ENCODE peak calls at places on chromosomes 16 and 17, in eight cellular contexts. T, C, V, X, Q, H, N and G are unnamed samples.

GRCh38 chr16:51922476-51922875 is 624.5 kb downstream of the TOX3 start:
- DNase-seq in T (no peak), C (no peak), V (no peak), X (peak; percentile 70), Q (no peak), H (no peak), N (no peak), G (peak; percentile 93)

GRCh38 chr17:31289790-31290189 is 7.2 kb downstream of the OMG start:
- DNase-seq in T (no peak), C (no peak), V (no peak), X (no peak), Q (no peak), H (peak; percentile 37), N (no peak), G (no peak)

GRCh38 chr17:79077587-79077986 is 3.0 kb downstream of the ENGASE start:
- DNase-seq in T (no peak), C (no peak), V (no peak), X (no peak), Q (no peak), H (no peak), N (no peak), G (no peak)

GRCh38 chr16:14955546-14956231 is 18.4 kb downstream of the NPIPA1 start:
- DNase-seq in T (no peak), C (no peak), V (no peak), X (no peak), Q (no peak), H (no peak), N (no peak), G (no peak)

GRCh38 chr16:17389392-17389791 is 81.4 kb downstream of the XYLT1 start:
- DNase-seq in T (no peak), C (no peak), V (no peak), X (peak; percentile 55), Q (no peak), H (peak; percentile 52), N (no peak), G (peak; percentile 32)

GRCh38 chr16:21301168-21301894 is 23.2 kb upstream of the CRYM start:
- DNase-seq in T (peak; percentile 91), C (peak; percentile 73), V (peak; percentile 70), X (peak; percentile 91), Q (peak; percentile 72), H (peak; percentile 74), N (peak; percentile 82), G (peak; percentile 75)

GRCh38 chr16:29916979-29917378 is 9.0 kb downstream of the KCTD13 start:
- DNase-seq in T (no peak), C (no peak), V (no peak), X (no peak), Q (no peak), H (no peak), N (no peak), G (no peak)

GRCh38 chr16:52552643-52553042 is 5.7 kb upstream of the TOX3 start:
- DNase-seq in T (no peak), C (no peak), V (no peak), X (no peak), Q (no peak), H (no peak), N (no peak), G (peak; percentile 90)

GRCh38 chr16:48608871-48609452 is 1.0 kb downstream of the N4BP1 start:
- DNase-seq in T (no peak), C (no peak), V (no peak), X (no peak), Q (peak; percentile 21), H (no peak), N (no peak), G (no peak)

GRCh38 chr16:54772400-54772799 is 158.3 kb upstream of the IRX5 start:
- DNase-seq in T (no peak), C (no peak), V (no peak), X (no peak), Q (no peak), H (no peak), N (no peak), G (no peak)

GRCh38 chr17:72576289-72576759 is 455.5 kb downstream of the SOX9 start:
- DNase-seq in T (no peak), C (no peak), V (no peak), X (no peak), Q (no peak), H (no peak), N (no peak), G (no peak)

GRCh38 chr17:38544175-38544838 is 61.4 kb downstream of the SRCIN1 start:
- DNase-seq in T (no peak), C (no peak), V (no peak), X (no peak), Q (no peak), H (no peak), N (no peak), G (no peak)
- TF ChIP-seq CTCF in T (no peak), C (no peak), V (no peak), X (no peak), Q (no peak), H (no peak), N (no peak), G (no peak)

GRCh38 chr16:87631067-87631466 is 28.8 kb downstream of the JPH3 start:
- DNase-seq in T (no peak), C (no peak), V (no peak), X (no peak), Q (no peak), H (no peak), N (no peak), G (no peak)
- TF ChIP-seq CTCF in T (no peak), C (no peak), V (no peak), X (no peak), Q (no peak), H (no peak), N (no peak), G (no peak)

DNA sequence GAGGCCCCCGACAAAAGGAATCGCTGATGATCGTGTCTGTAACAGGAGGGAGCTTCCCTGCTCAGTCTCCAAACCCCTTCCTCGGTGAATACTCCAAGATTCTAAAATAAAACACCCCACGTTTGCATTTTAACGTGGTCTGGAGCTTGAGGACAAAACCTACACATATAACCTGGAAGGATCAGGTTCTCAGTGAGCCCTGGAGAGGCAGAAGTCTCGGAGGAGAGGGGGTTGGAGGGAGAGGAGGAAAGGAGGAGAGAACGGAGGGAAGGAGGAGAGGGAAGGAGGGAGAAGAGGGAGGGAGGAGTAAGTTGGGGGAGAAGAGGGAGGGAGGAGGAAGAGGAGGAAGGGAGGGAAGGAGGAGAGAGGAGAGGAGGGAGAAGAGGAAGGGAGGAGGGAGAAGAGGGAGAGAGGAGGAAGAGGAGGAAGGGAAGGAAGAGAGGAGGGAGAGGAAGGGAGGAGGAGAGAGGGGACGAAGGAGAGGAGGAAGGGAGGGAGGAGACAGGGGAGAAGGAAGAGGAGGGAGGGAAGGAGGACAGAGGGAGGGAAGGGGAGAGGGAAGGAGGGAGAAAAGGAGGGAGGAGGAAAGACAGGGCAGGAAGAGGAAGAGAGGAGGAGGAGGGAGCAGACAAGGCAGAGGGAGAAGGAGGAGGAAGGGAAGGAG is 27.4 kb upstream of the GINS2 start:
- DNase-seq in T (no peak), C (no peak), V (no peak), X (no peak), Q (no peak), H (no peak), N (no peak), G (no peak)
- TF ChIP-seq CTCF in T (no peak), C (no peak), V (no peak), X (no peak), Q (no peak), H (no peak), N (no peak), G (no peak)

DNA sequence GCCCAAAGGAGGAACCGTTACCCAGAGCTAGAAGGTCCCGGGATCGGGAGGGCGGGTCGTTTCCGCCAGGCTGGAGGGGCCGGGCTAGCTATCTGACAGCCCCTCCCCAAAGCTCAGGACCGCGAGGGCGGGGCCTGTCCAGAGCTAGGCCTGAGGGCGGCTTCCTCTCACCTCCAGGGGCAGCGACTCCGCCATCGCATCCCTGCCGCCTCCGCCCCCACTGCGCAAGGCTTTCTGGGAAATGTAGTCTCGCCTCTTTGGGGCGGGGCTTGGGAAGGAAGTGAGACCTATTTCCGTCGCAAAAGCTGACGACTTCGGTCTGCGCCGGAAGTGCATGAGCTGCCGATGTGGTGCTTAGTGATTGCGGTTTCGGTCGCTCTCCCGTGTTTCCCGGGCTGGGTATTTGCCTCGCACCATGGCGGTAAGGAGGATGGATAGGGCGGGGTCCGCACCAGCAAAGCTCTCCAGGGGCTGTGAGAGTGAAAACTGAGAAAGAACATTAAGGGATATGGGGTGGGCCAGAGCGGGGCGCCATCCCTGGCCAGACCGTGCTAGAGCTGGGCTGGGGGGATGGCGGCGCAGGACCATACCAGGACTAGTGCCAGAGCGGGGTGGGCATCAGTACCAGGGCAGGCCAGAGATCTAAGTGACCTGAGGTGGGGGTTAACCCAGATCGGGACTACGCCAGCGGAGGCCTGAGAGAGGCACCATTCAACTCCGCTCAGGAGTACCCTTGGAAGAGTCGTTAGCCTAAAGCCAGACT is at the start of gene TMEM208:
- DNase-seq in T (peak; percentile 99), C (peak; percentile 97), V (peak; percentile 95), X (peak; percentile 98), Q (peak; percentile 98), H (peak; percentile 98), N (peak; percentile 99), G (peak; percentile 94)
- TF ChIP-seq CTCF in T (peak; percentile 22), C (peak; percentile 6), V (no peak), X (no peak), Q (no peak), H (no peak), N (peak; percentile 13), G (peak; percentile 38)

GRCh38 chr16:79257958-79258490 is 342.5 kb downstream of the MAF start:
- DNase-seq in T (no peak), C (no peak), V (no peak), X (no peak), Q (no peak), H (no peak), N (no peak), G (no peak)

GRCh38 chr16:79261944-79262552 is 338.5 kb downstream of the MAF start:
- DNase-seq in T (no peak), C (no peak), V (no peak), X (no peak), Q (no peak), H (no peak), N (no peak), G (no peak)

GRCh38 chr16:79264237-79265104 is 336.1 kb downstream of the MAF start:
- DNase-seq in T (no peak), C (no peak), V (no peak), X (no peak), Q (no peak), H (no peak), N (no peak), G (no peak)

GRCh38 chr16:79265701-79266100 is 334.8 kb downstream of the MAF start:
- DNase-seq in T (no peak), C (no peak), V (no peak), X (no peak), Q (no peak), H (no peak), N (no peak), G (no peak)

DNA sequence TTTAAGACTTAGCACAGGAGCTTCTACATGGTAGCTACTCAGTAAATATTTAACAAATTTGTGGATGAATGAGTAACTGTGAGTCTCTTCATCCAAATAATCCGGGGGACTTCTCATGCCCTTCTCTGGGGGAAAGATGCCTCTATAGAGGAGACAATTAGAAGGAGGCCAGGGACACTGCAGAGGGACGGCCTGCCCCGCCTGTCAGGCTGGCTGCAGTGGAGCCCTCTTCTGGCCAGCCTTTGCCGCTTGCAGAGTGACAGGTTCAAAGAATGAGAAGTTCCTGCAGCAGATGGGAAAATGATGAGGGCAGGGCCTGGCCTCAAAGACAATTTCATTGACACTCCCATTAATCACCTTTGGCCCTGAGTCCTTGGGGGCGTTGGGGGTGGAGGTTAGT is 339.1 kb downstream of the MAF start:
- DNase-seq in T (peak; percentile 40), C (no peak), V (no peak), X (no peak), Q (peak; percentile 53), H (no peak), N (no peak), G (no peak)
- TF ChIP-seq CTCF in T (peak; percentile 78), C (peak; percentile 33), V (peak; percentile 15), X (no peak), Q (peak; percentile 31), H (no peak), N (peak; percentile 36), G (peak; percentile 36)